ENCODE peak calls at places on chromosomes 6 and 20, in four cellular contexts. Y is breast epithelium, Q is left lung, J is heart left ventricle. G is an unnamed sample.

GRCh38 chr20:44014807-44015732 is 100.4 kb downstream of the TOX2 start:
- DNase-seq in Y (no peak), Q (no peak), J (no peak), G (no peak)

GRCh38 chr20:62145688-62146018 is 2.1 kb downstream of the SS18L1 start:
- DNase-seq in Y (no peak), Q (no peak), J (no peak), G (no peak)

GRCh38 chr6:106490030-106490429 is 129.5 kb downstream of the CRYBG1 start:
- DNase-seq in Y (no peak), Q (no peak), J (no peak), G (no peak)

GRCh38 chr6:129215246-129215645 is 332.3 kb downstream of the LAMA2 start:
- DNase-seq in Y (no peak), Q (no peak), J (no peak), G (no peak)

GRCh38 chr20:14307956-14308355 is 29.5 kb downstream of the FLRT3 start:
- DNase-seq in Y (no peak), Q (no peak), J (no peak), G (no peak)

GRCh38 chr6:31529329-31530150 is 778 bp downstream of the MCCD1 start:
- DNase-seq in Y (no peak), Q (no peak), J (no peak), G (no peak)

GRCh38 chr20:64192406-64192805 is 28.2 kb downstream of the MYT1 start:
- DNase-seq in Y (no peak), Q (no peak), J (no peak), G (no peak)

GRCh38 chr6:18155864-18156396 is 708 bp downstream of the KDM1B start:
- DNase-seq in Y (peak), Q (peak), J (peak), G (peak)

GRCh38 chr6:137494281-137494966 is at the start of gene OLIG3:
- DNase-seq in Y (no peak), Q (no peak), J (no peak), G (no peak)

GRCh38 chr20:47205577-47206123 is 150.8 kb downstream of the ZMYND8 start:
- DNase-seq in Y (no peak), Q (peak), J (peak), G (peak)

GRCh38 chr6:17450825-17451224 is 57.4 kb downstream of the CAP2 start:
- DNase-seq in Y (no peak), Q (no peak), J (no peak), G (no peak)

DNA sequence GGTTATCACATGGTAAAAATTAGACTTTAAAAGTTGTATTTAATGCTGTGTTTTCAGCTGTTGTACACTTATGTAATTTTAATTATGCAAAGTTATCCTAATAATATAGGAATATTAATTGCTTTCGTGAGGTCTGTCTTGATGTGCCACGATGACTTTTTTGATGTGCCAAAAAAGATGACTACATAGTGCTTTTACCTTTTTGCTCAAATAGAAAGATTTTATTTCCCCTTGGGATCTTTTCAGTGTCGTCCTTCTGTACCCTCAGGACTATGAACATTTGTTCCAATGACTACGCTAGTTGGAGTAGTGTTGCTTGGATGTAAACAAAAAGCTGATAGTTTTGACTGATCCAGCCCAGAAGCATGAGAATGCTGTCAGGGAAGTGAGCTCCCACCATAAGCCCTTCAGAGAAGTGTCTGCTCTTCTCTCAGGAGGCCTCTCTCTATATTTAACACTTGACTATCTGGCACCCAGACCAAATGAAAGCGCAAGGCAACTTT is 1.2 kb upstream of the CD164 start:
- DNase-seq in Y (no peak), Q (no peak), J (no peak), G (no peak)
- TF ChIP-seq CTCF in Y (no peak), Q (no peak), J (no peak), G (no peak)

GRCh38 chr6:165926378-165926777 is 241.3 kb downstream of the TBXT start:
- DNase-seq in Y (no peak), Q (no peak), J (no peak), G (no peak)
- H3K4me3 ChIP-seq in Y (no peak), Q (no peak), J (no peak), G (no peak)

GRCh38 chr6:120826253-120826652 is 508.0 kb downstream of the TBC1D32 start:
- DNase-seq in Y (no peak), Q (no peak), J (no peak), G (peak)
- TF ChIP-seq CTCF in Y (peak), Q (peak), J (peak), G (peak)

GRCh38 chr6:4380881-4381281 is 245.5 kb upstream of the ECI2 start:
- DNase-seq in Y (no peak), Q (no peak), J (no peak), G (no peak)

GRCh38 chr6:4381379-4381778 is 246.0 kb upstream of the ECI2 start:
- DNase-seq in Y (no peak), Q (no peak), J (no peak), G (peak)

GRCh38 chr6:4384638-4385036 is 249.3 kb upstream of the ECI2 start:
- DNase-seq in Y (no peak), Q (no peak), J (no peak), G (no peak)

GRCh38 chr6:4382362-4382853 is 247.0 kb upstream of the ECI2 start:
- DNase-seq in Y (no peak), Q (no peak), J (no peak), G (no peak)

GRCh38 chr6:4383910-4384637 is 248.7 kb upstream of the ECI2 start:
- DNase-seq in Y (no peak), Q (no peak), J (no peak), G (no peak)
- H3K4me3 ChIP-seq in Y (no peak), Q (no peak), J (no peak), G (no peak)

DNA sequence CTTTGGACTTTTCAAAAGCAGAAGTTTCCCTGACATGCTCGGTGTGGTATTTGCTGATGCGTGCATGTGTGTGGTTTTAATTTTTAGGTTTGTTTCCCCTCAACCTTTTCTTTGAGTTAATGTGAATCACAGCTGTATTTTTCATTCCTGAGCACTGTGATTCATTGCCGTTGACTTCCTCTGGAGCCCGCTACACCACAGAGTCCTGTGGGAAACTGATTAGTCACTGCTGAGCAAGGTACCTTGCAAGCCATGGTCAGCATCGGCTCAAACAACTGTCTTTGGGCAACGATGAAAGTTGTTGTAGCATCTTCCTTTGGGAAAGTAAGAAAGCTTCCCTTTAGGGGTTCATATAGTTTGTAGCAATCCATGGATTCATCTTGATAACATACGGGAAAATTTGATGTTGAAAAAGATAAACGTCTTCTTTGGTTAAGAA is 57.5 kb downstream of the RIN2 start:
- DNase-seq in Y (no peak), Q (no peak), J (no peak), G (peak)
- TF ChIP-seq CTCF in Y (no peak), Q (no peak), J (no peak), G (no peak)

GRCh38 chr6:63529498-63529897 is 42.8 kb upstream of the LOC128125822 start:
- DNase-seq in Y (no peak), Q (no peak), J (no peak), G (no peak)
- H3K4me3 ChIP-seq in Y (no peak), Q (no peak), J (no peak), G (no peak)

GRCh38 chr20:53645582-53645897 is 51.9 kb upstream of the ZNF217 start:
- DNase-seq in Y (no peak), Q (no peak), J (no peak), G (no peak)
- TF ChIP-seq CTCF in Y (no peak), Q (no peak), J (no peak), G (no peak)

DNA sequence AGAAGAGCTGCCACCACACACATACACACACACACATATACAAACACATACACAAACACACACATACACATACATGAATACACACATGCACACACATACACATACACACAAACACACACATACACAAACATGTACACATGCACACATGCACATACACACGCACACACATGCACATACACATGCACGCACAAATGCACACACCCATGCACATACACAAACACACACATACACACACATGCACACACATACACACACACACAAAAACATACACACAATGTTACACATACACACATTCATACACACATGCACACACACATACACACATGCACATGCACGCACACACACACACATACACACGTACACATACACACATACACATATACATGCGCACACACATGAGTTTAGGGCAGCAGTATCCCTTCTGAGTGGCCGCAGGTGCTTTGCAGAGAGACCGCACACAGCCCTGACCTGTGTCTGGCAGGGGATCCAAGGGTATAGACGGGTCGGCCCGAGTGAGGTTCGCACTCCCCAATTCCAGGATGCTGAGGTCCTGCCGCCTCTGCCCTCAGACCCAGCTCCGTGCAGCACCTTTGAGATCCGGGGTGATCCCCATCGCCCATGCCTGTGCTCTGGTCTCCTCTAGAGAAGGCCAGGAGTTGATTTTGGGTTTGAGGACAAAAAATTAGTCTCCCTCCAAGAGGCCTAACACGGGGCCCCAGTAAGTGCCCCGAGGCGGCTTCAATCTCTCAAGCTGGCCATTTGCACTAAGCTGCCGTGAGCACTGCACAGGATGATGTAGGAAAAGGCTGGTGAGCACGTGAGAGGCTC is 56.8 kb downstream of the TMEM242 start:
- DNase-seq in Y (no peak), Q (peak), J (no peak), G (no peak)
- H3K4me3 ChIP-seq in Y (no peak), Q (no peak), J (no peak), G (no peak)

G was measured in choroid plexus epithelial cell.